ENCODE peak calls at places on chromosomes 11 and 22, in five cellular contexts. One of them, this sample, is unnamed. For H3K4me1, the result is how much of the 10 kb centered on the place peaks cover.

GRCh38 chr11:124762077-124762623 is at the start of gene ESAM:
- DNase-seq in sigmoid colon: no peak
- DNase-seq in A549: peak
- DNase-seq in stomach: peak
- DNase-seq in ovary: no peak
- DNase-seq in this sample: no peak

GRCh38 chr11:18493310-18493709 is 33.4 kb downstream of the TSG101 start:
- DNase-seq in ovary: no peak
- DNase-seq in A549: no peak
- DNase-seq in stomach: no peak
- DNase-seq in sigmoid colon: no peak
- DNase-seq in this sample: no peak

GRCh38 chr22:19610518-19611253 is 86.5 kb upstream of the CLDN5 start:
- DNase-seq in sigmoid colon: no peak
- DNase-seq in A549: no peak
- DNase-seq in ovary: no peak
- DNase-seq in stomach: no peak
- DNase-seq in this sample: no peak

GRCh38 chr22:46763051-46763705 is 728 bp downstream of the TBC1D22A start:
- DNase-seq in sigmoid colon: peak
- DNase-seq in stomach: no peak
- DNase-seq in ovary: no peak
- DNase-seq in A549: no peak
- DNase-seq in this sample: peak

GRCh38 chr11:29527391-29527936 is 489.4 kb downstream of the KCNA4 start:
- DNase-seq in sigmoid colon: no peak
- DNase-seq in stomach: no peak
- DNase-seq in ovary: no peak
- DNase-seq in A549: peak
- DNase-seq in this sample: no peak

GRCh38 chr11:133966924-133967598 is 10.3 kb upstream of the IGSF9B start:
- DNase-seq in ovary: no peak
- DNase-seq in sigmoid colon: peak
- DNase-seq in A549: peak
- DNase-seq in stomach: peak
- DNase-seq in this sample: no peak

GRCh38 chr11:3165152-3165705 is at the start of gene OSBPL5:
- DNase-seq in ovary: peak
- DNase-seq in sigmoid colon: peak
- DNase-seq in stomach: peak
- DNase-seq in A549: peak
- DNase-seq in this sample: peak

GRCh38 chr22:25062378-25063095 is 110.0 kb downstream of the KIAA1671 start:
- DNase-seq in stomach: no peak
- DNase-seq in sigmoid colon: no peak
- DNase-seq in A549: no peak
- DNase-seq in ovary: no peak
- DNase-seq in this sample: no peak

GRCh38 chr11:13134886-13135285 is 125.8 kb downstream of the RASSF10 start:
- DNase-seq in sigmoid colon: no peak
- DNase-seq in stomach: no peak
- DNase-seq in A549: no peak
- DNase-seq in ovary: no peak
- DNase-seq in this sample: no peak

GRCh38 chr11:6095798-6096197 is 11.7 kb upstream of the OR56B4 start:
- DNase-seq in sigmoid colon: no peak
- DNase-seq in ovary: no peak
- DNase-seq in A549: no peak
- DNase-seq in stomach: no peak
- DNase-seq in this sample: no peak

GRCh38 chr22:47394504-47395440 is 632.3 kb downstream of the TBC1D22A start:
- DNase-seq in ovary: no peak
- DNase-seq in A549: no peak
- DNase-seq in stomach: no peak
- DNase-seq in sigmoid colon: no peak
- DNase-seq in this sample: no peak

GRCh38 chr11:1701041-1701807 is 4.2 kb downstream of the KRTAP5-6 start:
- DNase-seq in A549: no peak
- DNase-seq in ovary: no peak
- DNase-seq in stomach: no peak
- DNase-seq in sigmoid colon: no peak
- DNase-seq in this sample: no peak

GRCh38 chr11:61534025-61534900 is 25.7 kb downstream of the LRRC10B start:
- DNase-seq in A549: no peak
- DNase-seq in sigmoid colon: no peak
- DNase-seq in ovary: no peak
- DNase-seq in stomach: peak
- DNase-seq in this sample: no peak

GRCh38 chr22:29609139-29609538 is 5.7 kb downstream of the NF2 start:
- DNase-seq in stomach: no peak
- DNase-seq in ovary: no peak
- DNase-seq in sigmoid colon: no peak
- DNase-seq in A549: peak
- DNase-seq in this sample: no peak

GRCh38 chr11:65320386-65321075 is 5.9 kb downstream of the CDC42EP2 start:
- DNase-seq in A549: no peak
- DNase-seq in ovary: no peak
- DNase-seq in stomach: no peak
- DNase-seq in sigmoid colon: no peak
- DNase-seq in this sample: no peak

GRCh38 chr11:103325686-103326069 is 216.5 kb downstream of the DYNC2H1 start:
- DNase-seq in stomach: no peak
- DNase-seq in sigmoid colon: no peak
- DNase-seq in A549: no peak
- DNase-seq in ovary: no peak
- DNase-seq in this sample: no peak

GRCh38 chr11:13160302-13160701 is 117.3 kb upstream of the BMAL1 start:
- DNase-seq in stomach: no peak
- DNase-seq in A549: no peak
- DNase-seq in ovary: no peak
- DNase-seq in sigmoid colon: no peak
- DNase-seq in this sample: no peak

GRCh38 chr11:96054870-96055705 is 131.2 kb upstream of the MTMR2 start:
- DNase-seq in A549: peak
- DNase-seq in stomach: no peak
- DNase-seq in ovary: no peak
- DNase-seq in sigmoid colon: no peak
- DNase-seq in this sample: no peak

GRCh38 chr11:38160433-38160832 is 1562.4 kb upstream of the RAG2 start:
- DNase-seq in stomach: no peak
- DNase-seq in ovary: no peak
- DNase-seq in sigmoid colon: no peak
- DNase-seq in A549: no peak
- DNase-seq in this sample: no peak

GRCh38 chr11:82183346-82183745 is 550.3 kb downstream of the FAM181B start:
- DNase-seq in A549: no peak
- DNase-seq in stomach: no peak
- DNase-seq in sigmoid colon: no peak
- DNase-seq in ovary: no peak
- DNase-seq in this sample: no peak

GRCh38 chr11:135008412-135008811 is 596.4 kb upstream of the B3GAT1 start:
- DNase-seq in ovary: no peak
- DNase-seq in sigmoid colon: no peak
- DNase-seq in A549: no peak
- DNase-seq in stomach: no peak
- DNase-seq in this sample: no peak

GRCh38 chr11:72229336-72229924 is 4.9 kb downstream of the INPPL1 start:
- DNase-seq in ovary: no peak
- DNase-seq in stomach: peak
- DNase-seq in sigmoid colon: no peak
- DNase-seq in A549: no peak
- DNase-seq in this sample: no peak

GRCh38 chr11:101327908-101328307 is 198.3 kb upstream of the PGR start:
- DNase-seq in sigmoid colon: no peak
- DNase-seq in A549: no peak
- DNase-seq in stomach: no peak
- DNase-seq in ovary: no peak
- DNase-seq in this sample: no peak

GRCh38 chr22:27581688-27582087 is 219.9 kb downstream of the MN1 start:
- DNase-seq in sigmoid colon: peak
- DNase-seq in A549: no peak
- DNase-seq in stomach: peak
- DNase-seq in ovary: peak
- DNase-seq in this sample: peak

GRCh38 chr11:1384206-1384965 is 5.3 kb upstream of the BRSK2 start:
- DNase-seq in ovary: no peak
- DNase-seq in stomach: no peak
- DNase-seq in sigmoid colon: no peak
- DNase-seq in A549: no peak
- DNase-seq in this sample: no peak

GRCh38 chr11:2807801-2808241 is 77.8 kb downstream of the CDKN1C start:
- DNase-seq in sigmoid colon: peak
- DNase-seq in A549: no peak
- DNase-seq in ovary: peak
- DNase-seq in stomach: peak
- DNase-seq in this sample: no peak

GRCh38 chr11:35621620-35622019 is 3.4 kb downstream of the FJX1 start:
- DNase-seq in sigmoid colon: no peak
- DNase-seq in A549: no peak
- DNase-seq in ovary: no peak
- DNase-seq in stomach: no peak
- DNase-seq in this sample: no peak

DNA sequence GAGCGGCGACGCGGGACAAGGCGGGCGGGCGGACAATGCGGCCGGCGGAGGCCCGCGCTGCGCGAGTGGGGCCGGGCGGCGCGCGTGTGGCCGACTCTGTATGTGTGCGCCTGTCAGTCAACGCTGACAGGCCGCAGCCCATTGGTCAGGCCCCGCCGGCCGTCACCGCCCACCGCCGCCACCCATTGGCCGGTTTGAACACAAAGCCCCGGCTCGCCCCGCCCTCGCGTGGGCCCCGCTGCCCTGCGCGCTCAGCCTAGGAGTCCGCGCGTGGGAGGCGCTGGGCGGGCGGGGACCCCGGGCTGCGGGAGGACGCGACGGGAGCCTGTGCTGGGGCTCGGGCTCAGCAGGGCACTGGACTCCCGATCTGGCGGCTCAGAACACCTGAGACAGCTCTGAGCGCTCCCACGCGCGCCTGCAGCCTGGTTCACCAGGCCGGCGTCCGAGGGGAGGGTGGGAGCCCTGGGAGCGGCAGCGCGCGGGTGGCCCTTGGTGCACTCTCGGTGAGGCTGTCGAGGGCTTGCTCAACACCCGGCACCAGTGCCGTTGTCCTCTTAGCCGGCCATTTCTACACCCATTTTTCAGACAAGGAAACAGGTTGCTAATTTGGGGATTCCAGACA is at the start of gene SUN2:
- DNase-seq in stomach: peak
- DNase-seq in sigmoid colon: peak
- DNase-seq in A549: peak
- DNase-seq in ovary: peak
- DNase-seq in this sample: peak
- TF ChIP-seq POLR2A in stomach: peak
- TF ChIP-seq POLR2A in sigmoid colon: peak
- TF ChIP-seq POLR2A in A549: peak
- TF ChIP-seq POLR2A in ovary: peak
- TF ChIP-seq POLR2A in this sample: peak

GRCh38 chr11:116931206-116931953 is 94.0 kb upstream of the APOA1 start:
- DNase-seq in ovary: no peak
- DNase-seq in stomach: no peak
- DNase-seq in A549: no peak
- DNase-seq in sigmoid colon: no peak
- DNase-seq in this sample: no peak

GRCh38 chr11:116929393-116930090 is 92.1 kb upstream of the APOA1 start:
- DNase-seq in stomach: no peak
- DNase-seq in sigmoid colon: no peak
- DNase-seq in A549: no peak
- DNase-seq in ovary: no peak
- DNase-seq in this sample: no peak

GRCh38 chr11:116932182-116932581 is 94.8 kb upstream of the APOA1 start:
- DNase-seq in ovary: no peak
- DNase-seq in stomach: no peak
- DNase-seq in sigmoid colon: no peak
- DNase-seq in A549: no peak
- DNase-seq in this sample: no peak

GRCh38 chr11:116930177-116930576 is 92.8 kb upstream of the APOA1 start:
- DNase-seq in stomach: no peak
- DNase-seq in sigmoid colon: no peak
- DNase-seq in ovary: no peak
- DNase-seq in A549: no peak
- DNase-seq in this sample: no peak

DNA sequence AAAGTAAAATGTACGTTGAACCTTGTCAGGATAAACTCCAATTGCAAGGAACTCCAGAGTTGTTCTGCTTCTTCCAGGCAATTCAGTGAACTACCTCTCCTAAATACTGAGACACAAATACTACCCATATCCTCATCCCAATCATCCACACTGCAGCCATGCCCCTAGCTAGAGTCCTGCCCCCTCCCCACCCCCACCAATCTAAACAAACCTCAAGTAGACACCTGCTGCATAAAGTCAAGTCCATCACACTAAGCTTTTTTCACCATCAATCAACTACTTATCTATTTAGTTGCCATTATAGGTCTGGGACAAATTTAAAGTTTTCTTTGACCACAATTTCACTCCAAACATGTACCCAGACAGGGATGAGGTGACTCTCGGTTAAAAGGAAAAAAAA is 93.2 kb upstream of the APOA1 start:
- DNase-seq in ovary: no peak
- DNase-seq in A549: no peak
- DNase-seq in sigmoid colon: no peak
- DNase-seq in stomach: no peak
- DNase-seq in this sample: no peak
- H3K4me1 ChIP-seq in ovary: under half
- H3K4me1 ChIP-seq in A549: under half
- H3K4me1 ChIP-seq in sigmoid colon: under half
- H3K4me1 ChIP-seq in stomach: under half
- H3K4me1 ChIP-seq in this sample: under half

GRCh38 chr11:129236850-129237249 is 44.7 kb upstream of the ARHGAP32 start:
- DNase-seq in sigmoid colon: no peak
- DNase-seq in stomach: no peak
- DNase-seq in A549: no peak
- DNase-seq in ovary: no peak
- DNase-seq in this sample: no peak
- TF ChIP-seq EP300 in sigmoid colon: no peak
- TF ChIP-seq EP300 in stomach: no peak
- TF ChIP-seq EP300 in A549: no peak
- TF ChIP-seq EP300 in ovary: no peak
- TF ChIP-seq EP300 in this sample: no peak

DNA sequence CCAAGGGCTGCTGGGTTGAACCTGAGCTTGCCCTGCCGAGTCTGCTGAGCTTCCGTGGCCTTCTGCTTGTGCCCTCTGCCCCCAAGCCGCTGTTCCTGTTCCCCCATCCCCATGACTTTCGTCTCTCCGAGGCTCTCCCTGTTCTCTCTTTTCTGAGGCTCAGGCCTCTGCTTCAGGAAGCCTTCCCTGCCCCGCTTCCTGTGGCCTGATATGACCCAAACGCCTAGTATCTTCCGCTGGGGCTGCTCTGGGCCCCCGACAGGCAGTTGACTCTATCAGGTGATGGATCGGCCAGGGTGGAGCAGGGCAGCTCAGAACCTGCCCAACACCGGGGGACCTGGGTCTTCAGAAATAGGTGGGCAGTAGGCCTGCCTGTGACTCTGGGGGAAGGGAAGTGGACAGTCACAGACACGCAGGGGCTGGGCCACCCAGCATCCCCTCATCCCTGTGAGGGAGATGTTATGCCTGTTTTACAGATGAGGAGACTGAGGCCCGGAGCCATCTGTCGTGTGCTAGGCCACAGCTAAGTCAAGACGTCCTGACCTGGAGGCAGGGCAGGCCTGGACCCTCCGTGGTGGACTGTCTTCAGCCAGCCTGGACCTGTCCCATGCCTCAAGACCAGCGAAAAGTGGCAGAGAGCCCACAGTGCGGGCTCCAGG is 16.3 kb downstream of the BAD start:
- DNase-seq in A549: no peak
- DNase-seq in ovary: no peak
- DNase-seq in sigmoid colon: no peak
- DNase-seq in stomach: no peak
- DNase-seq in this sample: no peak
- TF ChIP-seq POLR2A in A549: no peak
- TF ChIP-seq POLR2A in ovary: no peak
- TF ChIP-seq POLR2A in sigmoid colon: no peak
- TF ChIP-seq POLR2A in stomach: no peak
- TF ChIP-seq POLR2A in this sample: no peak

This sample was measured in tibial nerve.